ENCODE peak calls at places on chromosome 1, in ten cellular contexts. F is T-helper 9 cell; K is HS-5; C is NCI-H1092 treated with DMSO at 0.1 percent for 48 hours; O is GM12864; G is effector CD8-positive, alpha-beta T cell; Z is AG10803; D is DMS79 treated with DMSO at 0.1 percent for 48 hours; T is Right ventricle myocardium inferior; M is activated T-helper 1 cell treated with Interleukin-2 at 50 U/mL for 16 hours. Q is an unnamed sample.

GRCh38 chr1:211352985-211353515 is 26.4 kb downstream of the TRAF5 start:
- DNase-seq in F (peak; percentile 48), K (no peak), C (no peak), O (peak; percentile 45), G (peak; percentile 12), Z (no peak), D (no peak), T (no peak), M (peak; percentile 39), Q (no peak)

GRCh38 chr1:236516929-236517704 is 6.7 kb upstream of the LGALS8 start:
- DNase-seq in F (peak; percentile 27), K (no peak), C (peak; percentile 20), O (no peak), G (no peak), Z (peak; percentile 68), D (peak; percentile 79), T (no peak), M (peak; percentile 25), Q (peak; percentile 80)

GRCh38 chr1:33349081-33349759 is 28.3 kb upstream of the A3GALT2 start:
- DNase-seq in F (peak; percentile 36), K (no peak), C (peak; percentile 43), O (no peak), G (peak; percentile 11), Z (peak; percentile 27), D (peak; percentile 31), T (peak; percentile 80), M (peak; percentile 29), Q (no peak)

GRCh38 chr1:208233978-208234377 is 10.2 kb downstream of the PLXNA2 start:
- DNase-seq in F (no peak), K (no peak), C (no peak), O (no peak), G (no peak), Z (no peak), D (no peak), T (no peak), M (no peak), Q (no peak)

GRCh38 chr1:234842726-234843641 is 233.0 kb upstream of the IRF2BP2 start:
- DNase-seq in F (peak; percentile 42), K (no peak), C (no peak), O (peak; percentile 83), G (no peak), Z (peak; percentile 21), D (no peak), T (peak; percentile 76), M (peak; percentile 15), Q (no peak)

GRCh38 chr1:69506721-69507120 is 61.0 kb upstream of the LRRC7 start:
- DNase-seq in F (no peak), K (no peak), C (no peak), O (no peak), G (no peak), Z (no peak), D (no peak), T (no peak), M (no peak), Q (no peak)

GRCh38 chr1:47972864-47973437 is 24.2 kb downstream of the TRABD2B start:
- DNase-seq in F (no peak), K (no peak), C (no peak), O (no peak), G (no peak), Z (no peak), D (no peak), T (no peak), M (no peak), Q (no peak)

GRCh38 chr1:223189903-223190724 is 47.1 kb upstream of the TLR5 start:
- DNase-seq in F (peak; percentile 14), K (peak; percentile 60), C (no peak), O (no peak), G (no peak), Z (peak; percentile 68), D (no peak), T (no peak), M (peak; percentile 7), Q (peak; percentile 84)

GRCh38 chr1:221891708-221892107 is 149.8 kb upstream of the DUSP10 start:
- DNase-seq in F (no peak), K (no peak), C (no peak), O (no peak), G (no peak), Z (peak; percentile 78), D (no peak), T (no peak), M (no peak), Q (peak; percentile 37)

GRCh38 chr1:60281360-60281932 is 207.9 kb upstream of the C1orf87 start:
- DNase-seq in F (no peak), K (peak; percentile 43), C (peak; percentile 44), O (peak; percentile 10), G (no peak), Z (peak; percentile 70), D (no peak), T (no peak), M (no peak), Q (peak; percentile 60)

GRCh38 chr1:204322329-204322868 is 37.3 kb downstream of the PLEKHA6 start:
- DNase-seq in F (no peak), K (no peak), C (no peak), O (no peak), G (no peak), Z (no peak), D (no peak), T (no peak), M (no peak), Q (no peak)

GRCh38 chr1:46171351-46171750 is 3.5 kb upstream of the TSPAN1 start:
- DNase-seq in F (no peak), K (no peak), C (no peak), O (no peak), G (no peak), Z (no peak), D (no peak), T (no peak), M (no peak), Q (no peak)

GRCh38 chr1:223556414-223557124 is 108.9 kb downstream of the CAPN8 start:
- DNase-seq in F (no peak), K (no peak), C (peak; percentile 59), O (peak; percentile 38), G (no peak), Z (peak; percentile 3), D (no peak), T (no peak), M (no peak), Q (no peak)

GRCh38 chr1:112251766-112252506 is 144.1 kb upstream of the CTTNBP2NL start:
- DNase-seq in F (no peak), K (peak; percentile 82), C (no peak), O (no peak), G (no peak), Z (peak; percentile 61), D (no peak), T (no peak), M (no peak), Q (peak; percentile 87)

GRCh38 chr1:245046764-245047163 is 108.0 kb upstream of the KIF26B start:
- DNase-seq in F (no peak), K (no peak), C (peak; percentile 80), O (no peak), G (no peak), Z (no peak), D (peak; percentile 30), T (no peak), M (no peak), Q (no peak)

GRCh38 chr1:151062738-151063371 is 2.7 kb downstream of the MLLT11 start:
- DNase-seq in F (no peak), K (no peak), C (no peak), O (no peak), G (no peak), Z (peak; percentile 87), D (no peak), T (no peak), M (no peak), Q (peak; percentile 54)

GRCh38 chr1:155776414-155776813 is 80.6 kb downstream of the GON4L start:
- DNase-seq in F (no peak), K (no peak), C (no peak), O (no peak), G (no peak), Z (peak; percentile 21), D (no peak), T (no peak), M (no peak), Q (no peak)

GRCh38 chr1:168468042-168468809 is 75.6 kb downstream of the XCL2 start:
- DNase-seq in F (no peak), K (peak; percentile 29), C (no peak), O (no peak), G (no peak), Z (peak; percentile 86), D (no peak), T (no peak), M (no peak), Q (no peak)

GRCh38 chr1:52683367-52683940 is 14.7 kb downstream of the COA7 start:
- DNase-seq in F (no peak), K (no peak), C (no peak), O (no peak), G (no peak), Z (no peak), D (no peak), T (no peak), M (no peak), Q (no peak)

GRCh38 chr1:20183035-20183434 is 2.9 kb upstream of the UBXN10 start:
- DNase-seq in F (no peak), K (no peak), C (no peak), O (no peak), G (no peak), Z (no peak), D (no peak), T (no peak), M (no peak), Q (no peak)

GRCh38 chr1:227785812-227786608 is 29.5 kb upstream of the PRSS38 start:
- DNase-seq in F (no peak), K (no peak), C (no peak), O (no peak), G (no peak), Z (no peak), D (no peak), T (no peak), M (no peak), Q (no peak)

GRCh38 chr1:161068306-161069200 is 1.1 kb downstream of the ARHGAP30 start:
- DNase-seq in F (peak; percentile 73), K (no peak), C (no peak), O (peak; percentile 73), G (peak; percentile 72), Z (no peak), D (no peak), T (peak; percentile 87), M (peak; percentile 70), Q (no peak)

GRCh38 chr1:24015226-24016210 is 35.4 kb upstream of the SRSF10 start:
- DNase-seq in F (no peak), K (no peak), C (no peak), O (no peak), G (no peak), Z (peak; percentile 82), D (no peak), T (no peak), M (no peak), Q (no peak)

GRCh38 chr1:215043405-215043804 is 39.1 kb upstream of the KCNK2 start:
- DNase-seq in F (no peak), K (no peak), C (no peak), O (no peak), G (no peak), Z (no peak), D (no peak), T (no peak), M (no peak), Q (no peak)

GRCh38 chr1:11439051-11439450 is 39.9 kb upstream of the DISP3 start:
- DNase-seq in F (no peak), K (no peak), C (no peak), O (no peak), G (no peak), Z (no peak), D (no peak), T (no peak), M (no peak), Q (no peak)

GRCh38 chr1:28236656-28237331 is 870 bp downstream of the ATP5IF1 start:
- DNase-seq in F (no peak), K (no peak), C (peak; percentile 43), O (no peak), G (no peak), Z (no peak), D (no peak), T (no peak), M (no peak), Q (no peak)

Q was measured in foreskin keratinocyte.